ENCODE peak calls at places on chromosome 9, in nine cellular contexts. N is HCT116, J is transverse colon, X is H1, D is GM12878, H is HepG2, V is sigmoid colon, T is prostate gland, U is breast epithelium. Y is an unnamed sample.

GRCh38 chr9:112970939-112971338 is 41.1 kb downstream of the ZNF883 start:
- DNase-seq in N (no peak), J (no peak), X (no peak), D (no peak), H (no peak), V (no peak), T (no peak), U (no peak), Y (no peak)

GRCh38 chr9:134338394-134339182 is 12.3 kb downstream of the RXRA start:
- DNase-seq in N (no peak), J (no peak), X (no peak), D (no peak), H (no peak), V (no peak), T (no peak), U (no peak), Y (no peak)

GRCh38 chr9:759541-759940 is 82.0 kb upstream of the DMRT1 start:
- DNase-seq in N (no peak), J (no peak), X (no peak), D (no peak), H (no peak), V (no peak), T (no peak), U (no peak), Y (no peak)

GRCh38 chr9:129509508-129509907 is 111.4 kb downstream of the C9orf50 start:
- DNase-seq in N (no peak), J (no peak), X (no peak), D (no peak), H (no peak), V (no peak), T (no peak), U (no peak), Y (no peak)

GRCh38 chr9:68949271-68950000 is 64.5 kb downstream of the PRKACG start:
- DNase-seq in N (no peak), J (peak; percentile 34), X (no peak), D (peak; percentile 45), H (no peak), V (no peak), T (peak; percentile 41), U (no peak), Y (no peak)

GRCh38 chr9:12614488-12614887 is 78.7 kb upstream of the TYRP1 start:
- DNase-seq in N (no peak), J (no peak), X (no peak), D (no peak), H (no peak), V (no peak), T (no peak), U (no peak), Y (no peak)

GRCh38 chr9:134288731-134289130 is 37.5 kb upstream of the RXRA start:
- DNase-seq in N (no peak), J (no peak), X (no peak), D (no peak), H (no peak), V (no peak), T (no peak), U (no peak), Y (no peak)

GRCh38 chr9:113463418-113464285 is at the start of gene RGS3:
- DNase-seq in N (peak; percentile 42), J (peak; percentile 86), X (peak; percentile 34), D (no peak), H (peak; percentile 66), V (peak; percentile 84), T (peak; percentile 58), U (peak; percentile 74), Y (no peak)

GRCh38 chr9:38166501-38166900 is 97.5 kb upstream of the SHB start:
- DNase-seq in N (no peak), J (no peak), X (no peak), D (no peak), H (no peak), V (no peak), T (no peak), U (no peak), Y (no peak)

GRCh38 chr9:91101598-91102168 is 260.0 kb downstream of the AUH start:
- DNase-seq in N (no peak), J (peak; percentile 73), X (no peak), D (no peak), H (no peak), V (no peak), T (no peak), U (no peak), Y (no peak)

GRCh38 chr9:108039012-108039411 is 549.4 kb upstream of the KLF4 start:
- DNase-seq in N (no peak), J (no peak), X (no peak), D (no peak), H (no peak), V (no peak), T (no peak), U (no peak), Y (no peak)

GRCh38 chr9:36190388-36191289 is at the start of gene CLTA:
- DNase-seq in N (peak; percentile 98), J (peak; percentile 97), X (peak; percentile 92), D (peak; percentile 97), H (peak; percentile 99), V (peak; percentile 99), T (peak; percentile 98), U (peak; percentile 95), Y (peak; percentile 99)
- TF ChIP-seq POLR2A in N (peak; percentile 96), J (peak; percentile 97), X (peak; percentile 97), D (peak; percentile 100), H (peak; percentile 95), V (peak; percentile 91), T (peak; percentile 87), U (peak; percentile 61), Y (no peak)

DNA sequence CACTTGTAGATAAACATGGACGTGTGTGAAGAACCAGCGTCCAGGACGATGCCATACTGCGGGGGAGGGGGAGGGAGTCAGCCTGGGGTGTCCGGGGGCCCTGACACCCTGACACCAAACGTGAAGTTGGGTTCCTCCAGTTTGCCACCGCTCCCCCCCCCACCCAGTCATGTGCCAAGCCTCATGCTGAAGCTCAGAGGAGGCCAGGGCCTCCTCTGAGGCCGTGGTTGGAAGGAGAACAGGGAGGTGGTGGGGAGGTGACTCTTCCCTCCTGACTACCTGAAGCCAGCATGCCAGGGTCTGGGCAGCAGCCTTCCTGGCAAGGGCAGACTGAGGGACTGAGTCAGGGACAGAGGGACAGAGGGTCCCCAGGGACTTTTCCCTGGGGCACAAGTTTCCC is 1.6 kb downstream of the ENTPD2 start:
- DNase-seq in N (no peak), J (no peak), X (no peak), D (no peak), H (no peak), V (no peak), T (no peak), U (no peak), Y (no peak)
- H3K27me3 ChIP-seq in N (no peaks in the 10 kb centered on the region), J (peaks cover 57% of the 10 kb centered on the region), X (peaks cover 44% of the 10 kb centered on the region), D (peaks cover 11% of the 10 kb centered on the region), H (no peaks in the 10 kb centered on the region), V (peaks cover 70% of the 10 kb centered on the region), T (no peaks in the 10 kb centered on the region), U (peaks cover 19% of the 10 kb centered on the region), Y (no peaks in the 10 kb centered on the region)

DNA sequence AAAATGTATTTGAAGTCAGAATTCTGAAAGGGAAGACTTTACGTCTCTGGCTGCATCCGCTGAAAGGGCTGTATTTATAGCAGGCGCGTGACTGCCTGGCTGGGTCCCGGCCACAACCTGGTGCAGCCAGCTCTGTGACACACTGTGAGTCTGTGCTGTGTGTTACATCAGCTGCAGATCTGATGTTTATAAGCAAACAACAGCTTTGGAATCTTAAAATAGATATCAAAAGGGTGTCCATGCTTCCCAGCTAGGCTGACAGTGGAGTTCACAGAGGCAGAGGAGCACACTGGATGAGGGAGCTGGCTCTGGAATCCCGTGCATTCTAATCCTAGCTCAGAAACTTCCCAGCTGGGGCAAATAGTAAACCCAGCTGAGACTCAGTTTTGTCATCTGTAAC is 433.4 kb upstream of the BRINP1 start:
- DNase-seq in N (no peak), J (peak; percentile 11), X (no peak), D (no peak), H (no peak), V (peak; percentile 85), T (peak; percentile 88), U (no peak), Y (no peak)
- TF ChIP-seq POLR2AphosphoS5 in N (no peak), J (no peak), X (no peak), D (no peak), H (no peak), V (no peak), T (peak; percentile 90), U (no peak), Y (peak; percentile 36)

GRCh38 chr9:137295313-137296213 is 6.5 kb downstream of the NRARP start:
- DNase-seq in N (no peak), J (peak; percentile 62), X (no peak), D (no peak), H (no peak), V (no peak), T (no peak), U (no peak), Y (no peak)
- TF ChIP-seq POLR2A in N (no peak), J (no peak), X (no peak), D (no peak), H (no peak), V (no peak), T (no peak), U (no peak), Y (no peak)

GRCh38 chr9:117250610-117251215 is 164.1 kb downstream of the ASTN2 start:
- DNase-seq in N (no peak), J (no peak), X (no peak), D (no peak), H (no peak), V (no peak), T (no peak), U (no peak), Y (no peak)
- H3K27me3 ChIP-seq in N (no peaks in the 10 kb centered on the region), J (no peaks in the 10 kb centered on the region), X (no peaks in the 10 kb centered on the region), D (no peaks in the 10 kb centered on the region), H (no peaks in the 10 kb centered on the region), V (no peaks in the 10 kb centered on the region), T (no peaks in the 10 kb centered on the region), U (no peaks in the 10 kb centered on the region), Y (no peaks in the 10 kb centered on the region)

GRCh38 chr9:125549465-125550215 is 157.4 kb downstream of the MAPKAP1 start:
- DNase-seq in N (no peak), J (peak; percentile 19), X (no peak), D (no peak), H (peak; percentile 57), V (peak; percentile 87), T (peak; percentile 80), U (no peak), Y (no peak)
- TF ChIP-seq POLR2AphosphoS5 in N (no peak), J (peak; percentile 3), X (no peak), D (no peak), H (no peak), V (peak; percentile 48), T (peak; percentile 90), U (no peak), Y (peak; percentile 32)

DNA sequence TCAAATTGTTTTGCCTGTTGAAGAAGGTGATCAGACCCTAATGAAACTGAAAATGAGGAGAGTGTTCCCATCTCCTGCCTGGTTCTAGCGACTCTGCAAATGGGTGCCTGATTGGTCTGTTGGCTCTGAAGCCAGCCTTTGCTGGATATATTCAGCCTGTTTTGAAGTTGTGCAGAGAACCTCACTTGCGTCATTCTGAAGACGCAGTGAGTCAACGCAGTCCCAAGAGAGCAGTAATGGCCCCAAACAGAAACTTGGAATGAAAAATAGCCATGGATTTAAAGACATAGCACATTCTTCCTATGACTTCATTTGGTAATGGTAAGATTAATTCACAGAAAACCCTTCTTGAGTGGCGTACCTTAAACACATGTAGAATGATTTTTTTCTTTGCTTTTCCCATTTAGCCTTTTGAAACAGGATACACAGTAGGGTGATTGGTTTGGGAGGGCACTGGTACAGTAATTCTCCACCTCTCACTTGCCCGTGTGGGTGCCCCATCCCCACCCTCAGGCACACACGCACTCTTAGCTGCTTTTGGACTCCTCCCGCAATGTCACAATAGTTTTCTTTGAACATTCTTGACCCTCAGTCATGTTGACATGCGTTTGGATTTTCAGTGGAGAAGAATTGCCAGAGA is 54.1 kb upstream of the ABL1 start:
- DNase-seq in N (no peak), J (peak; percentile 55), X (no peak), D (no peak), H (no peak), V (peak; percentile 95), T (no peak), U (no peak), Y (peak; percentile 95)
- TF ChIP-seq POLR2A in N (no peak), J (peak; percentile 64), X (no peak), D (no peak), H (no peak), V (peak; percentile 83), T (no peak), U (no peak), Y (peak; percentile 11)

Y was measured in vagina.